ENCODE peak calls at places on chromosome 3, in seven cellular contexts. One of them, this sample, is unnamed.

GRCh38 chr3:86967062-86967461 is 23.9 kb downstream of the VGLL3 start:
- DNase-seq in AG09319: no peak
- DNase-seq in fibroblast of mammary gland: no peak
- DNase-seq in epithelial cell of proximal tubule: no peak
- DNase-seq in AG04450: no peak
- DNase-seq in PC-9: no peak
- DNase-seq in suprapubic skin: no peak
- DNase-seq in this sample: no peak

GRCh38 chr3:13846238-13846637 is 33.6 kb downstream of the WNT7A start:
- DNase-seq in AG09319: no peak
- DNase-seq in fibroblast of mammary gland: no peak
- DNase-seq in epithelial cell of proximal tubule: no peak
- DNase-seq in AG04450: no peak
- DNase-seq in PC-9: no peak
- DNase-seq in suprapubic skin: no peak
- DNase-seq in this sample: no peak

GRCh38 chr3:5122741-5123706 is 932 bp downstream of the ARL8B start:
- DNase-seq in AG09319: peak; percentile 44
- DNase-seq in fibroblast of mammary gland: peak; percentile 76
- DNase-seq in epithelial cell of proximal tubule: peak; percentile 68
- DNase-seq in AG04450: no peak
- DNase-seq in PC-9: peak; percentile 29
- DNase-seq in suprapubic skin: peak; percentile 81
- DNase-seq in this sample: peak; percentile 82

GRCh38 chr3:47791193-47791855 is 9.6 kb upstream of the SMARCC1 start:
- DNase-seq in AG09319: no peak
- DNase-seq in fibroblast of mammary gland: no peak
- DNase-seq in epithelial cell of proximal tubule: no peak
- DNase-seq in AG04450: no peak
- DNase-seq in PC-9: no peak
- DNase-seq in suprapubic skin: no peak
- DNase-seq in this sample: no peak

GRCh38 chr3:182722938-182723337 is 70.4 kb upstream of the ATP11B start:
- DNase-seq in AG09319: no peak
- DNase-seq in fibroblast of mammary gland: peak; percentile 7
- DNase-seq in epithelial cell of proximal tubule: no peak
- DNase-seq in AG04450: no peak
- DNase-seq in PC-9: no peak
- DNase-seq in suprapubic skin: no peak
- DNase-seq in this sample: no peak

GRCh38 chr3:142087676-142088075 is 61.7 kb downstream of the TFDP2 start:
- DNase-seq in AG09319: no peak
- DNase-seq in fibroblast of mammary gland: peak; percentile 69
- DNase-seq in epithelial cell of proximal tubule: peak; percentile 51
- DNase-seq in AG04450: no peak
- DNase-seq in PC-9: no peak
- DNase-seq in suprapubic skin: no peak
- DNase-seq in this sample: peak; percentile 28

GRCh38 chr3:11641683-11642407 is 1.9 kb downstream of the VGLL4 start:
- DNase-seq in AG09319: peak; percentile 74
- DNase-seq in fibroblast of mammary gland: peak; percentile 67
- DNase-seq in epithelial cell of proximal tubule: no peak
- DNase-seq in AG04450: peak; percentile 38
- DNase-seq in PC-9: no peak
- DNase-seq in suprapubic skin: no peak
- DNase-seq in this sample: peak; percentile 71

GRCh38 chr3:52195823-52196331 is 2.1 kb upstream of the ALAS1 start:
- DNase-seq in AG09319: peak; percentile 49
- DNase-seq in fibroblast of mammary gland: peak; percentile 85
- DNase-seq in epithelial cell of proximal tubule: peak; percentile 47
- DNase-seq in AG04450: no peak
- DNase-seq in PC-9: no peak
- DNase-seq in suprapubic skin: no peak
- DNase-seq in this sample: peak; percentile 89

GRCh38 chr3:141305436-141305835 is 62.9 kb upstream of the ZBTB38 start:
- DNase-seq in AG09319: peak; percentile 27
- DNase-seq in fibroblast of mammary gland: peak; percentile 68
- DNase-seq in epithelial cell of proximal tubule: peak; percentile 63
- DNase-seq in AG04450: no peak
- DNase-seq in PC-9: no peak
- DNase-seq in suprapubic skin: no peak
- DNase-seq in this sample: peak; percentile 80

GRCh38 chr3:109731639-109732473 is 394.5 kb upstream of the DPPA4 start:
- DNase-seq in AG09319: peak; percentile 44
- DNase-seq in fibroblast of mammary gland: peak; percentile 57
- DNase-seq in epithelial cell of proximal tubule: no peak
- DNase-seq in AG04450: peak; percentile 42
- DNase-seq in PC-9: peak; percentile 32
- DNase-seq in suprapubic skin: no peak
- DNase-seq in this sample: peak; percentile 83

GRCh38 chr3:194136519-194137313 is 768 bp downstream of the HES1 start:
- DNase-seq in AG09319: no peak
- DNase-seq in fibroblast of mammary gland: peak; percentile 81
- DNase-seq in epithelial cell of proximal tubule: no peak
- DNase-seq in AG04450: peak; percentile 38
- DNase-seq in PC-9: no peak
- DNase-seq in suprapubic skin: no peak
- DNase-seq in this sample: peak; percentile 91

GRCh38 chr3:112477891-112478290 is 21.4 kb downstream of the BTLA start:
- DNase-seq in AG09319: no peak
- DNase-seq in fibroblast of mammary gland: no peak
- DNase-seq in epithelial cell of proximal tubule: no peak
- DNase-seq in AG04450: no peak
- DNase-seq in PC-9: no peak
- DNase-seq in suprapubic skin: no peak
- DNase-seq in this sample: no peak

GRCh38 chr3:122960652-122961051 is 66.9 kb downstream of the SEMA5B start:
- DNase-seq in AG09319: no peak
- DNase-seq in fibroblast of mammary gland: no peak
- DNase-seq in epithelial cell of proximal tubule: no peak
- DNase-seq in AG04450: no peak
- DNase-seq in PC-9: no peak
- DNase-seq in suprapubic skin: no peak
- DNase-seq in this sample: no peak

GRCh38 chr3:121724130-121724529 is 25.4 kb downstream of the GOLGB1 start:
- DNase-seq in AG09319: no peak
- DNase-seq in fibroblast of mammary gland: no peak
- DNase-seq in epithelial cell of proximal tubule: no peak
- DNase-seq in AG04450: no peak
- DNase-seq in PC-9: no peak
- DNase-seq in suprapubic skin: no peak
- DNase-seq in this sample: no peak

GRCh38 chr3:30476373-30477082 is 129.9 kb upstream of the TGFBR2 start:
- DNase-seq in AG09319: no peak
- DNase-seq in fibroblast of mammary gland: peak; percentile 80
- DNase-seq in epithelial cell of proximal tubule: no peak
- DNase-seq in AG04450: no peak
- DNase-seq in PC-9: no peak
- DNase-seq in suprapubic skin: no peak
- DNase-seq in this sample: peak; percentile 65

GRCh38 chr3:168581718-168582332 is 486.1 kb upstream of the GOLIM4 start:
- DNase-seq in AG09319: no peak
- DNase-seq in fibroblast of mammary gland: no peak
- DNase-seq in epithelial cell of proximal tubule: no peak
- DNase-seq in AG04450: no peak
- DNase-seq in PC-9: no peak
- DNase-seq in suprapubic skin: no peak
- DNase-seq in this sample: no peak

GRCh38 chr3:4776980-4777581 is 202.2 kb upstream of the BHLHE40 start:
- DNase-seq in AG09319: peak; percentile 8
- DNase-seq in fibroblast of mammary gland: peak; percentile 90
- DNase-seq in epithelial cell of proximal tubule: no peak
- DNase-seq in AG04450: no peak
- DNase-seq in PC-9: no peak
- DNase-seq in suprapubic skin: no peak
- DNase-seq in this sample: peak; percentile 80

DNA sequence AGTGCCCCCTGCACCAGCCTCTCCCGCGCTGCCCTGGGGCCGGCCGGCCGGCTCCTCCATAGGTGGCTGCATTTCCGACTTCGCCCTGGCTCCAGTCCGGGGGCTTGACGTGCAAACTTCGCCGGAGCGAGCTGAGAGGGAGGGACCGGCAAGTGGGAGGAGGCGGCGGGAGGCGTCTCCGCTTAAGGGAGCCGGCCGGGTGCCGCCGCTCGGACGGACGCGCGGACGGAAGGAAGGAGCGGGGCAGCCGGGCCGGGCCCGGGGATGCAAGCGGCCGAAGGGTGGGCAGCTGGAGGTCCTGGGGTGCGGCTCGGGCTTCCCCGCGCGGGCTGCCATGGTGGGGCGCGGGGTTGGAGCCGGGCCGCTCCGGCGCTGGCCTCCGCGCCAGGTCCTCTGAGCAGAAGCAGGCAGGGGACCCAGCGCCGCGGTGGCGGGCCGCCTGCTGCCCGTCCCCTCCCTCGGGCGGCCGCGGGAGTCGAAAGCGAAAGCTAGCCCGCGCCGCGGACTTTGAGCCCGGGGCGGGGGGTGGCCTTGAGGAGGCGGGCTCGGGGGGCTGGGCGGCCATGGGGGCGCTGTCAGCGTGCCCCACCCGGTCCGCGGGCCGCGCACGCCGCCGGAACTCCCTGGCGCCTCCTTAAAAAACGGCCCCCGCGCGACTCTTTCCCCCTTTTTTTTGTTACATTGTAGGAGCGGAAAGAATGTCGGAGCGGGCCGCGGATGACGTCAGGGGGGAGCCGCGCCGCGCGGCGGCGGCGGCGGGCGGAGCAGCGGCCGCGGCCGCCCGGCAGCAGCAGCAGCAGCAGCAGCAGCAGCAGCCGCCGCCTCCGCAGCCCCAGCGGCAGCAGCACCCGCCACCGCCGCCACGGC is at the start of gene SCAANT1:
- DNase-seq in AG09319: peak; percentile 75
- DNase-seq in fibroblast of mammary gland: peak; percentile 86
- DNase-seq in epithelial cell of proximal tubule: no peak
- DNase-seq in AG04450: peak; percentile 67
- DNase-seq in PC-9: peak; percentile 86
- DNase-seq in suprapubic skin: peak; percentile 97
- DNase-seq in this sample: peak; percentile 94
- TF ChIP-seq CTCF in AG09319: no peak
- TF ChIP-seq CTCF in fibroblast of mammary gland: no peak
- TF ChIP-seq CTCF in epithelial cell of proximal tubule: no peak
- TF ChIP-seq CTCF in AG04450: no peak
- TF ChIP-seq CTCF in PC-9: no peak
- TF ChIP-seq CTCF in suprapubic skin: no peak
- TF ChIP-seq CTCF in this sample: no peak

GRCh38 chr3:53242642-53243041 is 13.2 kb downstream of the TKT start:
- DNase-seq in AG09319: no peak
- DNase-seq in fibroblast of mammary gland: peak; percentile 21
- DNase-seq in epithelial cell of proximal tubule: no peak
- DNase-seq in AG04450: no peak
- DNase-seq in PC-9: no peak
- DNase-seq in suprapubic skin: no peak
- DNase-seq in this sample: peak; percentile 31

GRCh38 chr3:53242155-53242554 is 13.7 kb downstream of the TKT start:
- DNase-seq in AG09319: no peak
- DNase-seq in fibroblast of mammary gland: no peak
- DNase-seq in epithelial cell of proximal tubule: no peak
- DNase-seq in AG04450: no peak
- DNase-seq in PC-9: no peak
- DNase-seq in suprapubic skin: no peak
- DNase-seq in this sample: no peak

GRCh38 chr3:53243165-53243564 is 12.7 kb downstream of the TKT start:
- DNase-seq in AG09319: peak; percentile 89
- DNase-seq in fibroblast of mammary gland: peak; percentile 76
- DNase-seq in epithelial cell of proximal tubule: no peak
- DNase-seq in AG04450: no peak
- DNase-seq in PC-9: no peak
- DNase-seq in suprapubic skin: no peak
- DNase-seq in this sample: peak; percentile 37

GRCh38 chr3:53244281-53244680 is 11.5 kb downstream of the TKT start:
- DNase-seq in AG09319: no peak
- DNase-seq in fibroblast of mammary gland: no peak
- DNase-seq in epithelial cell of proximal tubule: no peak
- DNase-seq in AG04450: no peak
- DNase-seq in PC-9: no peak
- DNase-seq in suprapubic skin: no peak
- DNase-seq in this sample: no peak

GRCh38 chr3:53243785-53244184 is 12.0 kb downstream of the TKT start:
- DNase-seq in AG09319: no peak
- DNase-seq in fibroblast of mammary gland: no peak
- DNase-seq in epithelial cell of proximal tubule: no peak
- DNase-seq in AG04450: no peak
- DNase-seq in PC-9: no peak
- DNase-seq in suprapubic skin: no peak
- DNase-seq in this sample: no peak
- TF ChIP-seq CTCF in AG09319: no peak
- TF ChIP-seq CTCF in fibroblast of mammary gland: no peak
- TF ChIP-seq CTCF in epithelial cell of proximal tubule: no peak
- TF ChIP-seq CTCF in AG04450: no peak
- TF ChIP-seq CTCF in PC-9: no peak
- TF ChIP-seq CTCF in suprapubic skin: no peak
- TF ChIP-seq CTCF in this sample: no peak

GRCh38 chr3:139629033-139629432 is 48.7 kb downstream of the NMNAT3 start:
- DNase-seq in AG09319: no peak
- DNase-seq in fibroblast of mammary gland: peak; percentile 10
- DNase-seq in epithelial cell of proximal tubule: no peak
- DNase-seq in AG04450: no peak
- DNase-seq in PC-9: peak; percentile 20
- DNase-seq in suprapubic skin: no peak
- DNase-seq in this sample: peak; percentile 4
- TF ChIP-seq CTCF in AG09319: peak; percentile 17
- TF ChIP-seq CTCF in fibroblast of mammary gland: peak; percentile 40
- TF ChIP-seq CTCF in epithelial cell of proximal tubule: peak; percentile 64
- TF ChIP-seq CTCF in AG04450: peak; percentile 39
- TF ChIP-seq CTCF in PC-9: peak; percentile 50
- TF ChIP-seq CTCF in suprapubic skin: no peak
- TF ChIP-seq CTCF in this sample: peak; percentile 21

GRCh38 chr3:186935133-186935532 is 4.8 kb downstream of the ST6GAL1 start:
- DNase-seq in AG09319: no peak
- DNase-seq in fibroblast of mammary gland: no peak
- DNase-seq in epithelial cell of proximal tubule: no peak
- DNase-seq in AG04450: no peak
- DNase-seq in PC-9: no peak
- DNase-seq in suprapubic skin: no peak
- DNase-seq in this sample: no peak
- TF ChIP-seq CTCF in AG09319: no peak
- TF ChIP-seq CTCF in fibroblast of mammary gland: no peak
- TF ChIP-seq CTCF in epithelial cell of proximal tubule: no peak
- TF ChIP-seq CTCF in AG04450: no peak
- TF ChIP-seq CTCF in PC-9: no peak
- TF ChIP-seq CTCF in suprapubic skin: no peak
- TF ChIP-seq CTCF in this sample: no peak

DNA sequence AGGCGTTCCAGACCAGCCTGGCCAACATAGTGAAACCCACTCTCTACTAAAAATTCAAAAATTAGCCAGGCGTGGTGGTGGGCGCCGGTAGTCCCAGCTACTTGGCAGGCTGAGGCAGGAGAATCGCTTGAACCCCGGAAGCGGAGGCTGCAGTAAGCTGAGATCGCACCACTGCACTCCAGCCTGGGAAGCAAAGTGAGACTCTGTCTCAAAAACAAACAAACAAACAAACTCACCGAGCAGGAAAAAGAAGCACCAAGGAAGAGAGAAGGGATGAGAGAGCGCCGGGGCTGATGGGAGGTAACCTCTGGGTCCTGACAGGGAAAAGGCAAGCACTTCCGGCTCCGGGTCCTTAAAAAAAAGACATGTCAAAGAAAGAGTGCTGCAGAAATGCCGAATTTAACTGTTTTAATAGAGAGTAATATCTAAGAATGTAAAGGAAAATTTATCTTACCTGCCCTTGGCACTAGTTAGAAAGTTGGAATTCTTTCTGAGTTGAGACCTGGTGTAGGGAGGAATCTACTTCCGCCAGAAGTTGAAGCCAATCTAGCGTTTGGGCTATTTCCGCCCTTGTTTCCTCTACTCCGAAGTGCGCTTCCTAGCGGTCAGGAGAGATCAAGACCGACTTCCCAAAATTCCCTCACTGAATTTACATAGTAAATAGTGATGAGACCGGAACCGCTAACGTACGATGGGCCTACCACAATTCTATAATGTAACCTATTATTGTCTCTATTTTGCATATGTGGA is 29.1 kb downstream of the EFCAB12 start:
- DNase-seq in AG09319: peak; percentile 91
- DNase-seq in fibroblast of mammary gland: peak; percentile 97
- DNase-seq in epithelial cell of proximal tubule: peak; percentile 91
- DNase-seq in AG04450: peak; percentile 90
- DNase-seq in PC-9: peak; percentile 81
- DNase-seq in suprapubic skin: no peak
- DNase-seq in this sample: peak; percentile 98
- TF ChIP-seq CTCF in AG09319: peak; percentile 84
- TF ChIP-seq CTCF in fibroblast of mammary gland: peak; percentile 87
- TF ChIP-seq CTCF in epithelial cell of proximal tubule: peak; percentile 98
- TF ChIP-seq CTCF in AG04450: peak; percentile 81
- TF ChIP-seq CTCF in PC-9: peak; percentile 54
- TF ChIP-seq CTCF in suprapubic skin: peak; percentile 77
- TF ChIP-seq CTCF in this sample: peak; percentile 83